ENCODE peak calls at places on chromosomes 7 and 10, in six cellular contexts. Y is HTR-8/SVneo, U is NCI-H1694, V is transverse colon, L is OCI-M1, W is dermis microvascular lymphatic vessel endothelial cell. T is an unnamed sample.

GRCh38 chr7:131212114-131212513 is 115.6 kb upstream of the MKLN1 start:
- DNase-seq in Y (no peak), U (no peak), V (no peak), L (no peak), W (peak; percentile 40), T (no peak)

GRCh38 chr7:143331179-143331825 is 15.4 kb downstream of the CLCN1 start:
- DNase-seq in Y (no peak), U (no peak), V (no peak), L (no peak), W (no peak), T (peak; percentile 86)

GRCh38 chr10:61750943-61751471 is 88.3 kb downstream of the CABCOCO1 start:
- DNase-seq in Y (peak; percentile 44), U (peak; percentile 36), V (peak; percentile 88), L (peak; percentile 95), W (peak; percentile 79), T (peak; percentile 49)

GRCh38 chr7:5595545-5596045 is 172.0 kb upstream of the TNRC18 start:
- DNase-seq in Y (peak; percentile 80), U (no peak), V (no peak), L (peak; percentile 79), W (peak; percentile 38), T (peak; percentile 69)

GRCh38 chr10:25125151-25125550 is 49.6 kb upstream of the GPR158 start:
- DNase-seq in Y (no peak), U (no peak), V (no peak), L (no peak), W (no peak), T (no peak)

GRCh38 chr10:91111060-91111459 is 109.4 kb upstream of the PCGF5 start:
- DNase-seq in Y (no peak), U (no peak), V (no peak), L (no peak), W (no peak), T (no peak)

GRCh38 chr7:99392659-99393362 is 15.6 kb downstream of the PDAP1 start:
- DNase-seq in Y (no peak), U (no peak), V (peak; percentile 91), L (no peak), W (peak; percentile 68), T (peak; percentile 45)

GRCh38 chr10:24616536-24616935 is 107.2 kb downstream of the ARHGAP21 start:
- DNase-seq in Y (no peak), U (no peak), V (no peak), L (no peak), W (no peak), T (peak; percentile 22)

GRCh38 chr7:4715385-4715770 is 33.3 kb downstream of the FOXK1 start:
- DNase-seq in Y (no peak), U (no peak), V (peak; percentile 32), L (no peak), W (peak; percentile 12), T (peak; percentile 90)

GRCh38 chr10:13238271-13239077 is 4.3 kb upstream of the UCMA start:
- DNase-seq in Y (no peak), U (no peak), V (no peak), L (no peak), W (no peak), T (no peak)

GRCh38 chr7:157568071-157568784 is 231.4 kb downstream of the DNAJB6 start:
- DNase-seq in Y (no peak), U (no peak), V (no peak), L (no peak), W (no peak), T (no peak)

GRCh38 chr7:82105463-82105862 is 335.6 kb upstream of the HGF start:
- DNase-seq in Y (peak; percentile 6), U (no peak), V (no peak), L (peak; percentile 83), W (peak; percentile 90), T (peak; percentile 69)

GRCh38 chr7:10412426-10413019 is 561.1 kb upstream of the PHF14 start:
- DNase-seq in Y (peak; percentile 10), U (peak; percentile 48), V (no peak), L (peak; percentile 61), W (peak; percentile 39), T (peak; percentile 12)

GRCh38 chr7:14381306-14381705 is 391.8 kb upstream of the ETV1 start:
- DNase-seq in Y (no peak), U (no peak), V (no peak), L (no peak), W (no peak), T (peak; percentile 73)

GRCh38 chr10:86346169-86346793 is 20.3 kb downstream of the GRID1 start:
- DNase-seq in Y (no peak), U (no peak), V (no peak), L (no peak), W (no peak), T (no peak)

GRCh38 chr7:45601816-45602540 is 27.8 kb downstream of the ADCY1 start:
- DNase-seq in Y (no peak), U (no peak), V (no peak), L (no peak), W (no peak), T (no peak)

GRCh38 chr7:44189286-44189992 is at the start of gene GCK:
- DNase-seq in Y (no peak), U (no peak), V (no peak), L (no peak), W (no peak), T (no peak)

GRCh38 chr10:46028584-46029570 is 1.5 kb downstream of the NCOA4 start:
- DNase-seq in Y (peak; percentile 62), U (peak; percentile 19), V (peak; percentile 33), L (peak; percentile 84), W (peak; percentile 81), T (peak; percentile 70)

GRCh38 chr7:89770156-89770555 is 384.1 kb upstream of the STEAP1 start:
- DNase-seq in Y (no peak), U (no peak), V (no peak), L (no peak), W (no peak), T (no peak)

GRCh38 chr7:98281757-98282652 is 519 bp downstream of the BRI3 start:
- DNase-seq in Y (no peak), U (no peak), V (peak; percentile 45), L (peak; percentile 59), W (peak; percentile 25), T (no peak)

GRCh38 chr7:1569833-1570632 is at the start of gene PSMG3:
- DNase-seq in Y (peak; percentile 96), U (peak; percentile 70), V (peak; percentile 93), L (peak; percentile 87), W (peak; percentile 88), T (peak; percentile 83)

GRCh38 chr7:1943933-1944618 is 274.0 kb downstream of the ELFN1 start:
- DNase-seq in Y (no peak), U (no peak), V (no peak), L (no peak), W (no peak), T (no peak)

GRCh38 chr7:117562732-117563131 is 82.9 kb downstream of the CFTR start:
- DNase-seq in Y (no peak), U (no peak), V (no peak), L (no peak), W (no peak), T (no peak)

GRCh38 chr7:101941481-101942383 is 124.3 kb downstream of the CUX1 start:
- DNase-seq in Y (no peak), U (no peak), V (peak; percentile 65), L (peak; percentile 22), W (peak; percentile 75), T (peak; percentile 78)

GRCh38 chr10:70462349-70462984 is 16.1 kb upstream of the PALD1 start:
- DNase-seq in Y (no peak), U (peak; percentile 63), V (peak; percentile 24), L (no peak), W (peak; percentile 57), T (no peak)

GRCh38 chr10:71429304-71429703 is 32.6 kb downstream of the CDH23 start:
- DNase-seq in Y (no peak), U (no peak), V (no peak), L (no peak), W (no peak), T (no peak)

GRCh38 chr7:66739477-66739876 is 1.1 kb upstream of the RABGEF1 start:
- DNase-seq in Y (no peak), U (no peak), V (no peak), L (no peak), W (no peak), T (no peak)

GRCh38 chr10:118300266-118300665 is 41.9 kb downstream of the FAM204A start:
- DNase-seq in Y (no peak), U (no peak), V (no peak), L (no peak), W (no peak), T (no peak)